ENCODE peak calls at places on chromosome 1, in eight cellular contexts. B, R, O, W, U, K, V and H are unnamed samples.
A peak's percentile ranks its signal among the peaks of the same experiment; 100 is the strongest.

GRCh38 chr1:112909847-112910246 is 46.1 kb downstream of the SLC16A1 start:
- DNase-seq in B (no peak), R (no peak), O (no peak), W (no peak), U (no peak), K (no peak), V (no peak), H (no peak)

GRCh38 chr1:50704126-50704525 is 255.9 kb downstream of the FAF1 start:
- DNase-seq in B (peak; percentile 6), R (peak; percentile 25), O (peak; percentile 70), W (peak; percentile 58), U (no peak), K (no peak), V (peak; percentile 38), H (peak; percentile 44)

GRCh38 chr1:31005198-31005597 is 60.3 kb downstream of the PUM1 start:
- DNase-seq in B (no peak), R (no peak), O (no peak), W (no peak), U (no peak), K (no peak), V (no peak), H (no peak)

GRCh38 chr1:12121212-12122000 is 45.4 kb upstream of the TNFRSF1B start:
- DNase-seq in B (no peak), R (no peak), O (no peak), W (no peak), U (no peak), K (no peak), V (no peak), H (no peak)

GRCh38 chr1:64744492-64745180 is at the start of gene RAVER2:
- DNase-seq in B (peak; percentile 38), R (peak; percentile 46), O (peak; percentile 68), W (peak; percentile 56), U (no peak), K (no peak), V (peak; percentile 34), H (peak; percentile 82)

GRCh38 chr1:200021537-200022238 is 5.8 kb upstream of the NR5A2 start:
- DNase-seq in B (no peak), R (no peak), O (no peak), W (no peak), U (no peak), K (no peak), V (no peak), H (no peak)

GRCh38 chr1:21139601-21140000 is 37.1 kb downstream of the EIF4G3 start:
- DNase-seq in B (no peak), R (no peak), O (no peak), W (peak; percentile 50), U (no peak), K (no peak), V (no peak), H (no peak)

GRCh38 chr1:231236938-231237337 is 4.1 kb upstream of the GNPAT start:
- DNase-seq in B (no peak), R (no peak), O (no peak), W (no peak), U (no peak), K (no peak), V (no peak), H (no peak)

GRCh38 chr1:237799762-237800474 is 90.8 kb downstream of the ZP4 start:
- DNase-seq in B (no peak), R (peak; percentile 82), O (peak; percentile 86), W (no peak), U (peak; percentile 9), K (peak; percentile 57), V (peak; percentile 43), H (peak; percentile 68)

GRCh38 chr1:220902916-220903315 is 23.7 kb downstream of the HLX start:
- DNase-seq in B (no peak), R (no peak), O (no peak), W (no peak), U (no peak), K (no peak), V (no peak), H (no peak)

GRCh38 chr1:165837838-165838364 is 10.5 kb downstream of the UCK2 start:
- DNase-seq in B (no peak), R (no peak), O (no peak), W (peak; percentile 79), U (no peak), K (no peak), V (no peak), H (no peak)

GRCh38 chr1:74107394-74107793 is 90.6 kb downstream of the LRRIQ3 start:
- DNase-seq in B (no peak), R (no peak), O (no peak), W (no peak), U (no peak), K (no peak), V (no peak), H (no peak)

GRCh38 chr1:71780681-71781080 is 501.7 kb downstream of the NEGR1 start:
- DNase-seq in B (no peak), R (no peak), O (no peak), W (no peak), U (no peak), K (no peak), V (no peak), H (no peak)

GRCh38 chr1:21664806-21665588 is 4.2 kb downstream of the RAP1GAP start:
- DNase-seq in B (no peak), R (no peak), O (no peak), W (no peak), U (no peak), K (no peak), V (no peak), H (no peak)

GRCh38 chr1:4554291-4554865 is 100.0 kb upstream of the AJAP1 start:
- DNase-seq in B (no peak), R (no peak), O (no peak), W (no peak), U (no peak), K (no peak), V (no peak), H (no peak)

GRCh38 chr1:155858805-155859233 is 548 bp upstream of the SYT11 start:
- DNase-seq in B (no peak), R (peak; percentile 67), O (no peak), W (no peak), U (no peak), K (no peak), V (no peak), H (peak; percentile 75)

GRCh38 chr1:53949023-53949611 is 3.0 kb downstream of the LRRC42 start:
- DNase-seq in B (no peak), R (peak; percentile 27), O (peak; percentile 60), W (peak; percentile 33), U (no peak), K (no peak), V (peak; percentile 65), H (peak; percentile 58)

GRCh38 chr1:205541161-205541886 is 36.9 kb downstream of the CDK18 start:
- DNase-seq in B (no peak), R (no peak), O (no peak), W (no peak), U (no peak), K (no peak), V (no peak), H (no peak)

GRCh38 chr1:203038217-203038741 is 12.0 kb downstream of the PPFIA4 start:
- DNase-seq in B (no peak), R (peak; percentile 45), O (no peak), W (no peak), U (no peak), K (no peak), V (no peak), H (peak; percentile 38)

GRCh38 chr1:17011439-17012307 is at the start of gene ATP13A2:
- DNase-seq in B (peak; percentile 67), R (peak; percentile 67), O (peak; percentile 97), W (peak; percentile 75), U (no peak), K (peak; percentile 77), V (peak; percentile 75), H (peak; percentile 77)
- TF ChIP-seq POLR2A in B (peak; percentile 51), R (peak; percentile 47), O (no peak), W (no peak), U (peak; percentile 65), K (no peak), V (peak; percentile 71), H (peak; percentile 17)

GRCh38 chr1:219539645-219540254 is 73.2 kb downstream of the ZC3H11B start:
- DNase-seq in B (no peak), R (no peak), O (no peak), W (no peak), U (no peak), K (no peak), V (no peak), H (no peak)

GRCh38 chr1:219548386-219548785 is 64.5 kb downstream of the ZC3H11B start:
- DNase-seq in B (no peak), R (no peak), O (no peak), W (no peak), U (no peak), K (no peak), V (no peak), H (no peak)

GRCh38 chr1:219541946-219542345 is 71.0 kb downstream of the ZC3H11B start:
- DNase-seq in B (no peak), R (no peak), O (no peak), W (no peak), U (no peak), K (no peak), V (no peak), H (no peak)

GRCh38 chr1:219542828-219543518 is 69.9 kb downstream of the ZC3H11B start:
- DNase-seq in B (no peak), R (no peak), O (no peak), W (peak; percentile 24), U (no peak), K (no peak), V (no peak), H (no peak)

GRCh38 chr1:219544163-219544846 is 68.6 kb downstream of the ZC3H11B start:
- DNase-seq in B (no peak), R (no peak), O (no peak), W (no peak), U (no peak), K (no peak), V (no peak), H (no peak)
- TF ChIP-seq MAX in B (no peak), R (no peak), O (no peak), W (no peak), U (no peak), K (no peak), V (no peak), H (no peak)

DNA sequence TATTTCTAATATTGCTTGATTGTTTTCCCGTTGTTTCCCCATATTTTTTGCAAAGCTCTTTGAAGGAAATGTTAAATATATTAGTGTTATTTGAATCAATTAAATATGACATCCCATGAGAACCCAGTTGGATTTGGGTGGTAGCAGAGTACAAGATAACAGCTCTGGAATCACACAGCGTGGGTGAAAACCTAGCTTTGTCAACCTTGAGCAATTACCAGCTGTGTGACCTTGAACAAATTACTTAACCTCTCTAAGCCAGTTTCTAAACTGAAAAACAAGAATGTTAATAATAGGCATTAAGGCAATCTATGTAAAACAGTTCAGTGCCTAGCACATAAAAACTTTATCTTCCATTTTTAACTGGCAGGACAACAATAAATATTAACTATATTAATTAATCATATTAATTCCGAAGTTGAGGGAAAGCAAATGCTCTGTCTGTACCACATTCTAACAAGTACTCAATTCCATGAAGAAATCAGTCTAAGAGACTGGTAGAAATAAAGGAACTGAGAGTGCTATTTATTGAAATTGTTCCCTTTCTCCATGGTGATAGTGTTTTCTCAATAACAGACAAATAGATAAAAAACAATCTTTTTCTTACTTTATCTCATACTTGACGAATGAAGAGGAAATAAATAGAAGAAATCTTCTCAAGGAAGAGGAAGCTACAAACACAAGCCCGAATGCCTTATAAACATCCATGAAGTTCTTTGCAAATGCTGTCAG is 27.0 kb downstream of the DNASE2B start:
- DNase-seq in B (no peak), R (no peak), O (no peak), W (no peak), U (no peak), K (no peak), V (no peak), H (no peak)
- TF ChIP-seq POLR2A in B (no peak), R (no peak), O (no peak), W (no peak), U (no peak), K (no peak), V (no peak), H (no peak)

GRCh38 chr1:89605692-89606091 is 27.2 kb upstream of the LRRC8C start:
- DNase-seq in B (peak; percentile 13), R (no peak), O (no peak), W (peak; percentile 82), U (no peak), K (no peak), V (peak; percentile 75), H (no peak)
- TF ChIP-seq MAX in B (peak; percentile 19), R (no peak), O (no peak), W (no peak), U (no peak), K (no peak), V (no peak), H (no peak)